ENCODE peak calls at places on chromosome X, in seven cellular contexts. C is endothelial cell of umbilical vein, H is right atrium auricular region, O is heart right ventricle, D is upper lobe of right lung, W is A549, L is small intestine. P is an unnamed sample.

GRCh38 chrX:10089378-10089795 is 67.4 kb upstream of the CLCN4 start:
- DNase-seq in C (peak; percentile 9), H (no peak), O (no peak), D (no peak), W (peak; percentile 36), L (no peak), P (no peak)

GRCh38 chrX:36947214-36947613 is 61.0 kb upstream of the FAM47C start:
- DNase-seq in C (no peak), H (no peak), O (no peak), D (no peak), W (no peak), L (no peak), P (no peak)

GRCh38 chrX:30981968-30982367 is 89.9 kb downstream of the FTHL17 start:
- DNase-seq in C (no peak), H (no peak), O (no peak), D (no peak), W (no peak), L (no peak), P (no peak)

GRCh38 chrX:18722500-18723071 is 15.1 kb downstream of the PPEF1 start:
- DNase-seq in C (no peak), H (no peak), O (no peak), D (no peak), W (no peak), L (no peak), P (no peak)

GRCh38 chrX:275967-276587 is 5.1 kb upstream of the PLCXD1 start:
- DNase-seq in C (no peak), H (peak; percentile 78), O (peak; percentile 86), D (peak; percentile 94), W (peak; percentile 78), L (peak; percentile 72), P (peak; percentile 84)

GRCh38 chrX:34655496-34656258 is 1.4 kb downstream of the TMEM47 start:
- DNase-seq in C (peak; percentile 39), H (no peak), O (no peak), D (no peak), W (no peak), L (no peak), P (no peak)

GRCh38 chrX:120690344-120690743 is 60.5 kb upstream of the C1GALT1C1 start:
- DNase-seq in C (no peak), H (no peak), O (no peak), D (no peak), W (no peak), L (no peak), P (no peak)

GRCh38 chrX:125004799-125005198 is 314.9 kb upstream of the TEX13C start:
- DNase-seq in C (no peak), H (no peak), O (no peak), D (no peak), W (no peak), L (no peak), P (no peak)

GRCh38 chrX:12949927-12950656 is 24.8 kb upstream of the TMSB4X start:
- DNase-seq in C (peak; percentile 85), H (peak; percentile 93), O (peak; percentile 50), D (peak; percentile 78), W (no peak), L (peak; percentile 87), P (peak; percentile 91)

GRCh38 chrX:41452565-41452964 is 5.4 kb downstream of the NYX start:
- DNase-seq in C (no peak), H (no peak), O (no peak), D (no peak), W (no peak), L (no peak), P (no peak)

GRCh38 chrX:39818071-39818470 is 279.7 kb downstream of the BCOR start:
- DNase-seq in C (no peak), H (no peak), O (no peak), D (no peak), W (no peak), L (peak; percentile 69), P (no peak)

GRCh38 chrX:97159916-97160800 is 276.4 kb downstream of the RPA4 start:
- DNase-seq in C (no peak), H (no peak), O (no peak), D (no peak), W (peak; percentile 67), L (peak; percentile 29), P (no peak)

GRCh38 chrX:65300104-65300809 is 234.3 kb downstream of the LAS1L start:
- DNase-seq in C (no peak), H (no peak), O (no peak), D (no peak), W (no peak), L (no peak), P (peak; percentile 22)

GRCh38 chrX:15838017-15838416 is 16.6 kb downstream of the AP1S2 start:
- DNase-seq in C (no peak), H (no peak), O (no peak), D (no peak), W (peak; percentile 10), L (no peak), P (no peak)

GRCh38 chrX:140733766-140734342 is 24.3 kb downstream of the LINC00632 start:
- DNase-seq in C (peak; percentile 11), H (no peak), O (no peak), D (no peak), W (peak; percentile 56), L (peak; percentile 7), P (no peak)

GRCh38 chrX:56746996-56747395 is 18.0 kb downstream of the NBDY start:
- DNase-seq in C (no peak), H (no peak), O (no peak), D (no peak), W (no peak), L (no peak), P (no peak)

GRCh38 chrX:31223817-31224216 is 152.0 kb upstream of the FTHL17 start:
- DNase-seq in C (peak; percentile 36), H (no peak), O (no peak), D (no peak), W (no peak), L (no peak), P (no peak)

GRCh38 chrX:30308263-30309138 is 689 bp downstream of the NR0B1 start:
- DNase-seq in C (peak; percentile 4), H (no peak), O (no peak), D (no peak), W (peak; percentile 86), L (no peak), P (peak; percentile 73)

GRCh38 chrX:1685460-1685859 is 70.6 kb downstream of the ASMT start:
- DNase-seq in C (no peak), H (no peak), O (no peak), D (no peak), W (no peak), L (no peak), P (no peak)

GRCh38 chrX:29455702-29456101 is 759.7 kb upstream of the MAGEB2 start:
- DNase-seq in C (no peak), H (no peak), O (no peak), D (no peak), W (no peak), L (no peak), P (no peak)

GRCh38 chrX:153800177-153800722 is 5.8 kb downstream of the SSR4 start:
- DNase-seq in C (no peak), H (no peak), O (peak; percentile 24), D (no peak), W (no peak), L (no peak), P (no peak)

GRCh38 chrX:111652719-111653118 is 28.3 kb upstream of the ALG13 start:
- DNase-seq in C (no peak), H (no peak), O (no peak), D (no peak), W (peak; percentile 1), L (no peak), P (no peak)

GRCh38 chrX:129781134-129782014 is 1.6 kb downstream of the SASH3 start:
- DNase-seq in C (no peak), H (no peak), O (peak; percentile 23), D (peak; percentile 76), W (no peak), L (peak; percentile 49), P (peak; percentile 74)

GRCh38 chrX:3713225-3713936 is at the start of gene PRKX:
- DNase-seq in C (peak; percentile 43), H (no peak), O (peak; percentile 53), D (peak; percentile 81), W (peak; percentile 61), L (peak; percentile 54), P (peak; percentile 76)

GRCh38 chrX:68832516-68833447 is 4.0 kb downstream of the EFNB1 start:
- DNase-seq in C (no peak), H (peak; percentile 46), O (no peak), D (no peak), W (no peak), L (no peak), P (no peak)

GRCh38 chrX:10633722-10634121 is 13.3 kb upstream of the MID1 start:
- DNase-seq in C (peak; percentile 89), H (no peak), O (no peak), D (no peak), W (peak; percentile 90), L (no peak), P (no peak)

GRCh38 chrX:107721318-107721717 is 54.3 kb downstream of the TSC22D3 start:
- DNase-seq in C (no peak), H (no peak), O (no peak), D (no peak), W (no peak), L (no peak), P (no peak)
- H3K27ac ChIP-seq in C (no peak overlapping the region), H (peak overlapping the region; percentile 40), O (peak overlapping the region; percentile 50), D (no peak overlapping the region), W (peak overlapping the region; percentile 53), L (peak overlapping the region; percentile 78), P (no peak overlapping the region)

GRCh38 chrX:45756562-45756961 is 555.9 kb upstream of the DIPK2B start:
- DNase-seq in C (peak; percentile 6), H (no peak), O (no peak), D (no peak), W (no peak), L (no peak), P (no peak)
- H3K4me1 ChIP-seq in C (peaks cover 89% of the 10 kb centered on the region), H (no peaks in the 10 kb centered on the region), O (peaks cover 13% of the 10 kb centered on the region), D (peaks cover 36% of the 10 kb centered on the region), W (peaks cover 56% of the 10 kb centered on the region), L (no peaks in the 10 kb centered on the region), P (no peaks in the 10 kb centered on the region)

GRCh38 chrX:21373637-21374162 is 518 bp upstream of the CNKSR2 start:
- DNase-seq in C (no peak), H (no peak), O (peak; percentile 37), D (peak; percentile 46), W (peak; percentile 23), L (no peak), P (peak; percentile 59)
- H3K27ac ChIP-seq in C (no peak overlapping the region), H (no peak overlapping the region), O (no peak overlapping the region), D (no peak overlapping the region), W (peak overlapping the region; percentile 96), L (no peak overlapping the region), P (no peak overlapping the region)

GRCh38 chrX:38220936-38221386 is 290 bp upstream of the SRPX start:
- DNase-seq in C (peak; percentile 35), H (no peak), O (peak; percentile 44), D (no peak), W (no peak), L (no peak), P (no peak)

GRCh38 chrX:38220024-38220935 is at the start of gene SRPX:
- DNase-seq in C (peak; percentile 58), H (peak; percentile 67), O (peak; percentile 19), D (peak; percentile 59), W (peak; percentile 52), L (peak; percentile 27), P (peak; percentile 60)

GRCh38 chrX:38214551-38214950 is 6.1 kb downstream of the SRPX start:
- DNase-seq in C (peak; percentile 8), H (no peak), O (no peak), D (no peak), W (no peak), L (no peak), P (no peak)

GRCh38 chrX:38215141-38215540 is 5.5 kb downstream of the SRPX start:
- DNase-seq in C (peak; percentile 25), H (no peak), O (no peak), D (no peak), W (no peak), L (no peak), P (no peak)

GRCh38 chrX:38216642-38217041 is 4.0 kb downstream of the SRPX start:
- DNase-seq in C (no peak), H (no peak), O (no peak), D (no peak), W (no peak), L (no peak), P (no peak)
- H3K4me1 ChIP-seq in C (peaks cover 46% of the 10 kb centered on the region), H (no peaks in the 10 kb centered on the region), O (peaks cover 11% of the 10 kb centered on the region), D (no peaks in the 10 kb centered on the region), W (peaks cover 7% of the 10 kb centered on the region), L (no peaks in the 10 kb centered on the region), P (no peaks in the 10 kb centered on the region)

P was measured in aorta.